ENCODE peak calls at places on chromosomes 6 and 20, in five cellular contexts. T is GM03348, J is heart left ventricle, V is dorsolateral prefrontal cortex, B is HEK293T. N is an unnamed sample.

GRCh38 chr20:12740647-12741046 is 268.1 kb upstream of the SPTLC3 start:
- DNase-seq in T (no peak), J (no peak), V (no peak), B (no peak), N (no peak)

GRCh38 chr6:4460595-4461475 is 315.4 kb upstream of the CDYL start:
- DNase-seq in T (peak; percentile 70), J (peak; percentile 48), V (peak; percentile 77), B (no peak), N (no peak)

GRCh38 chr6:100554228-100554627 is 89.5 kb upstream of the SIM1 start:
- DNase-seq in T (no peak), J (no peak), V (no peak), B (no peak), N (peak; percentile 32)

GRCh38 chr20:24668791-24669190 is 199.4 kb downstream of the SYNDIG1 start:
- DNase-seq in T (no peak), J (no peak), V (no peak), B (no peak), N (no peak)

GRCh38 chr20:35866446-35867202 is 87.7 kb downstream of the SCAND1 start:
- DNase-seq in T (peak; percentile 23), J (no peak), V (no peak), B (no peak), N (no peak)

GRCh38 chr6:155455766-155456165 is at the start of gene NOX3:
- DNase-seq in T (no peak), J (no peak), V (no peak), B (no peak), N (peak; percentile 1)

GRCh38 chr6:53376661-53377226 is 28.0 kb upstream of the ELOVL5 start:
- DNase-seq in T (no peak), J (no peak), V (no peak), B (no peak), N (no peak)

GRCh38 chr6:149317656-149318571 is at the start of gene TAB2:
- DNase-seq in T (peak; percentile 62), J (peak; percentile 48), V (no peak), B (peak; percentile 44), N (peak; percentile 24)

GRCh38 chr20:48065833-48066232 is 280.6 kb upstream of the SULF2 start:
- DNase-seq in T (no peak), J (no peak), V (no peak), B (no peak), N (no peak)

GRCh38 chr6:34246563-34247391 is 2.0 kb downstream of the SMIM29 start:
- DNase-seq in T (peak; percentile 18), J (no peak), V (no peak), B (peak; percentile 32), N (peak; percentile 20)

GRCh38 chr6:85660181-85660611 is 17.5 kb upstream of the SYNCRIP start:
- DNase-seq in T (peak; percentile 92), J (no peak), V (peak; percentile 68), B (peak; percentile 33), N (no peak)

GRCh38 chr6:157761331-157761921 is 61.6 kb upstream of the SNX9 start:
- DNase-seq in T (peak; percentile 42), J (no peak), V (no peak), B (no peak), N (no peak)

GRCh38 chr6:141421378-141421777 is 711.3 kb upstream of the GJE1 start:
- DNase-seq in T (peak; percentile 51), J (no peak), V (no peak), B (no peak), N (no peak)

GRCh38 chr6:53543341-53544010 is 1.4 kb downstream of the GCLC start:
- DNase-seq in T (peak; percentile 11), J (no peak), V (no peak), B (no peak), N (no peak)

GRCh38 chr20:47503685-47504084 is 2.0 kb downstream of the NCOA3 start:
- DNase-seq in T (no peak), J (no peak), V (no peak), B (no peak), N (peak; percentile 12)

GRCh38 chr6:438634-439170 is 47.1 kb downstream of the IRF4 start:
- DNase-seq in T (no peak), J (no peak), V (no peak), B (no peak), N (no peak)

GRCh38 chr6:161493731-161494130 is 219.9 kb upstream of the AGPAT4 start:
- DNase-seq in T (no peak), J (no peak), V (no peak), B (no peak), N (no peak)

GRCh38 chr6:34536959-34537848 is 18.9 kb downstream of the SPDEF start:
- DNase-seq in T (no peak), J (no peak), V (no peak), B (no peak), N (no peak)

GRCh38 chr6:34644716-34645115 is 51.9 kb downstream of the ILRUN start:
- DNase-seq in T (no peak), J (no peak), V (no peak), B (no peak), N (no peak)

GRCh38 chr6:147728903-147729302 is 220.4 kb downstream of the SAMD5 start:
- DNase-seq in T (no peak), J (no peak), V (no peak), B (no peak), N (no peak)

GRCh38 chr6:44084231-44085014 is 42.8 kb downstream of the MRPL14 start:
- DNase-seq in T (no peak), J (no peak), V (no peak), B (no peak), N (no peak)

GRCh38 chr20:5696011-5696559 is 54.1 kb upstream of the SHLD1 start:
- DNase-seq in T (peak; percentile 24), J (no peak), V (no peak), B (no peak), N (no peak)

GRCh38 chr20:58568441-58568931 is 53.3 kb upstream of the APCDD1L start:
- DNase-seq in T (no peak), J (no peak), V (no peak), B (no peak), N (no peak)

GRCh38 chr20:38225900-38226263 is 34.7 kb downstream of the KIAA1755 start:
- DNase-seq in T (no peak), J (no peak), V (no peak), B (no peak), N (no peak)

GRCh38 chr6:53065266-53066058 is at the start of gene FBXO9:
- DNase-seq in T (peak; percentile 91), J (peak; percentile 79), V (peak; percentile 62), B (peak; percentile 79), N (peak; percentile 66)

GRCh38 chr6:16723833-16724232 is 37.4 kb downstream of the ATXN1 start:
- DNase-seq in T (peak; percentile 76), J (no peak), V (no peak), B (no peak), N (no peak)

N was measured in NCI-H345.